ENCODE peak calls at places on chromosomes 7 and 10, in six cellular contexts. I is A549, B is left ventricle myocardium inferior, C is cardiac muscle cell, L is hepatocyte, R is stomach. K is an unnamed sample. For H3K4me1, the result is how much of the 10 kb centered on the place peaks cover.

GRCh38 chr7:45977256-45977655 is 56.2 kb upstream of the IGFBP3 start:
- DNase-seq in I (no peak), B (no peak), C (no peak), L (no peak), R (no peak), K (no peak)

GRCh38 chr10:5480162-5480931 is 19.0 kb downstream of the CALML5 start:
- DNase-seq in I (no peak), B (no peak), C (no peak), L (no peak), R (no peak), K (peak)

GRCh38 chr10:99292159-99292558 is 37.0 kb upstream of the CNNM1 start:
- DNase-seq in I (no peak), B (no peak), C (peak), L (peak), R (no peak), K (no peak)

GRCh38 chr7:79782906-79783305 is 329.4 kb upstream of the MAGI2 start:
- DNase-seq in I (no peak), B (no peak), C (no peak), L (no peak), R (no peak), K (no peak)

GRCh38 chr10:80155696-80156215 is 23.2 kb downstream of the PLAC9 start:
- DNase-seq in I (no peak), B (no peak), C (no peak), L (no peak), R (no peak), K (no peak)

GRCh38 chr10:536935-537334 is 152.5 kb downstream of the DIP2C start:
- DNase-seq in I (no peak), B (no peak), C (no peak), L (no peak), R (no peak), K (no peak)

GRCh38 chr10:22605168-22605567 is 109.2 kb downstream of the PIP4K2A start:
- DNase-seq in I (no peak), B (no peak), C (peak), L (no peak), R (no peak), K (no peak)

GRCh38 chr7:100211342-100211780 is 8.4 kb upstream of the PVRIG start:
- DNase-seq in I (no peak), B (no peak), C (no peak), L (no peak), R (no peak), K (no peak)

GRCh38 chr10:14574291-14574690 is 200.4 kb downstream of the FAM107B start:
- DNase-seq in I (no peak), B (no peak), C (no peak), L (no peak), R (no peak), K (no peak)

GRCh38 chr10:108358912-108359311 is 1194.4 kb upstream of the SORCS1 start:
- DNase-seq in I (peak), B (no peak), C (peak), L (peak), R (no peak), K (no peak)

GRCh38 chr10:61836888-61837747 is 64.4 kb upstream of the ARID5B start:
- DNase-seq in I (peak), B (no peak), C (peak), L (peak), R (no peak), K (no peak)

GRCh38 chr10:12351447-12351846 is 2.1 kb downstream of the CAMK1D start:
- DNase-seq in I (no peak), B (no peak), C (no peak), L (no peak), R (no peak), K (no peak)

GRCh38 chr7:116806046-116806944 is 56.1 kb upstream of the CAPZA2 start:
- DNase-seq in I (no peak), B (no peak), C (no peak), L (no peak), R (no peak), K (no peak)

GRCh38 chr7:50436133-50436802 is 13.9 kb downstream of the FIGNL1 start:
- DNase-seq in I (no peak), B (no peak), C (peak), L (no peak), R (no peak), K (no peak)

GRCh38 chr10:1257226-1257625 is 201.0 kb downstream of the WDR37 start:
- DNase-seq in I (no peak), B (no peak), C (no peak), L (no peak), R (no peak), K (no peak)

GRCh38 chr7:47945261-47946015 is 2.8 kb downstream of the PKD1L1 start:
- DNase-seq in I (peak), B (peak), C (peak), L (peak), R (peak), K (peak)

GRCh38 chr7:76426246-76426645 is 1.5 kb downstream of the ZP3 start:
- DNase-seq in I (no peak), B (no peak), C (no peak), L (no peak), R (no peak), K (no peak)

GRCh38 chr7:1922071-1922869 is 252.2 kb downstream of the ELFN1 start:
- DNase-seq in I (no peak), B (no peak), C (no peak), L (no peak), R (no peak), K (peak)

GRCh38 chr10:25130911-25131310 is 43.9 kb upstream of the GPR158 start:
- DNase-seq in I (no peak), B (no peak), C (peak), L (no peak), R (no peak), K (no peak)

DNA sequence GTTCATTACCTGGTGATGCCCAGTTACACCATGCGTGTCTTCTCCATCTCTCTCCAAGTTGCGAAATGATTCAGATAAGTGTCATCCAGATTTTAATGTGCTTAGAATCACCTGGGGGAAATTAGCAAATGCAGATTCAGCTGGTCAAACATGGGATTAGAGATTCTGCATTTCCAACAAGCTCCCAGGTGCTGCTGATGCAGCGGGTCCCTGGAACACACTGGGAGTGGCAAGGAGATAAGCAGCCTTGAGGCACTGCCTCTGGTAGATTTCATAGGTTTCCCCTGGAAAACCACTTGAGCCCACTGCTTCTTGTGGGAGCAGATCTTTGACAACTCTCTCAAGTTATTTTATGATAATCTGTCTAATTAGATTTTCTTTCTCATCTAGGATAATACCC is 196.0 kb upstream of the C7orf33 start:
- DNase-seq in I (no peak), B (no peak), C (no peak), L (no peak), R (no peak), K (no peak)
- H3K4me1 ChIP-seq in I (under half), B (under half), C (under half), L (under half), R (under half), K (under half)

DNA sequence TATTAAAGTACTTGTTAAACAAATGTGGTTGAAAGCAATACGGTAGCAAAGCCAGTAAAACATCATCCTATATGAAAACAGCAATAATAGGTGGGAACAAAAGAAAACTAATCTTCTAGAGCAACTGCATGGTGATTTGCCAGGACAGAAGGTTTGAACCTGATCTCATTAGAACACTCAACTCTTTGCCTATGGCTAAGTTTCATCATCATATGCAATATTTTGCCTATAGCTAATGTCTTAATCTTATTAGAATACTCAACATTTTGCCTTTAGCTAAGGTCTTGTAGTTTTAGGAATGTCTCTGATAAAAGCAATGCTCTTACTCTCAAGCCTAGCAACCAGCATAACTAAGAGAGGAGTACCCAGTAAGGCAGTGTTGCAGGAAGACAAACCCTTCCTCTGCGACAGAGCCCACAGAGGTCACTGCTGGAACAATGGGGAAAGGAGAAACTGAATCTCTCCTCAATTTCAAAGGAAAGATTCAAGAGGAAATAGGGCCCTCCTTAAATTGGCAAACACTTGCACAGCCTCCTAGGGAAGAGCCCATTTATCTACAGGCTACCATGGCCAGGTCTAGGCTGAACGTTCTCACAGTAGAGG is 38.3 kb downstream of the CADPS2 start:
- DNase-seq in I (no peak), B (no peak), C (no peak), L (no peak), R (no peak), K (no peak)
- H3K4me1 ChIP-seq in I (under half), B (half or more), C (under half), L (under half), R (under half), K (under half)

DNA sequence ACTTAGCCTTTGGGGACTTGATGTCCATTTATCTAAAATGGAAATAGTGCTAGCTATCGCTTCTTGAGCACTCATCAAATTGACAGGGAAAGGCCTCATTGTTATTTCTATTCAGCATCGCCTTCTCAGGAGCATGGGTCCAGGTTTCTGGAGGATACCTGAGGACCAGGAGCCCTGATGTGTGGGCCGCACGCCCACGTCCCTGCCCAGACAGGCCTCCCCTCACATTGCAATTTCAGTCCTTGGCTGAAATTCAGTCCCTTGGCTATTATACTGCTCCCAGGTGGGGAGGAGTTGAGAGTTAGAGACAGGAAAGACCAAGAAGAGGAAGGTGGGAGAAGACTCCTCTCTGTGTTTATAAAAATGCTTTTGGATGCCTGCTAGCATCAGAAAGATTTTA is 38.9 kb downstream of the GPRIN2 start:
- DNase-seq in I (no peak), B (no peak), C (no peak), L (no peak), R (peak), K (peak)
- H3K4me1 ChIP-seq in I (half or more), B (under half), C (under half), L (under half), R (under half), K (under half)

DNA sequence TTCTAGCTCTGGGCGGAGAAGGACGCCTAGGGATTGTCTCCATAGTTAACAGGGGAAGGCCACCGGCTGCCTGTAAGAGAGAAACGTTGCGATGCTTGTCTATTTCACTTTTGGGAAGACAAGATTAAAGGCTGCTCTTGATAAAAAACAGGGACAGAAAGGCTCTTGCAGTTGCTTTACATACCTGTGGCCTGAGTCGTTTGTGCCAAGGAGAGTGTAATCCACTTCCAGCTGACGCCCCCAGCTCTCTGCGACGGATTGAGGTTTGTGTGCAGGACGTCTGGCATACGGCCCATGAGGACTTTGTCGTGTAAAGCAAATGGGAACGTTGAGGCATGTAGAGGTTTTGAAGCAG is 1.1 kb downstream of the MAP3K8 start:
- DNase-seq in I (no peak), B (peak), C (peak), L (peak), R (peak), K (peak)
- H3K4me1 ChIP-seq in I (half or more), B (half or more), C (under half), L (under half), R (under half), K (under half)

GRCh38 chr10:26787362-26787761 is 73.4 kb downstream of the ABI1 start:
- DNase-seq in I (no peak), B (no peak), C (no peak), L (no peak), R (no peak), K (no peak)
- H3K4me1 ChIP-seq in I (under half), B (under half), C (under half), L (under half), R (under half), K (under half)

DNA sequence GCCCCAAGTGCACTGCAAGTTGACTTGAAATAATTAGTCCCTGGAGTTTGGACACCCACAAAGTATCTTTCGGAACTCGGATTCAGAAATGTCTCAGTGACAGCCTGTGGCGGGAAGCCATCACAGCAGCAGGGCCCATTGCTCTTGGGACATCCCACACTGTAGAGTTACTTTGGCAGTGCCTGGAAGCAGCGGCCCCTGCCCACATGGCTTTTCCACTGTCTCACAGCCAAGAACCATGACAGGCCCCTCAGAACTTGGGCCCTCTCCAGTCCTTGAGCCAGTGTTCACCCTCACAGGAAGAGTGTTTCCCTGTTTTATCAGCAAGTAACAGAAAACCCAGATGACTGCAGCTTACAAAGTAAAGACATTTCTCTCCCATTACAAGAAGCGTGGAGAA is 477.0 kb upstream of the GALNT17 start:
- DNase-seq in I (no peak), B (peak), C (no peak), L (no peak), R (no peak), K (no peak)
- H3K4me1 ChIP-seq in I (under half), B (under half), C (under half), L (under half), R (under half), K (under half)

GRCh38 chr7:150914196-150914595 is 61.9 kb downstream of the AOC1 start:
- DNase-seq in I (no peak), B (no peak), C (no peak), L (no peak), R (no peak), K (no peak)

GRCh38 chr7:150916670-150917069 is 61.5 kb downstream of the KCNH2 start:
- DNase-seq in I (no peak), B (no peak), C (no peak), L (no peak), R (peak), K (no peak)

GRCh38 chr7:150912427-150912826 is 60.1 kb downstream of the AOC1 start:
- DNase-seq in I (no peak), B (no peak), C (no peak), L (no peak), R (no peak), K (no peak)

GRCh38 chr7:150911590-150912267 is 59.4 kb downstream of the AOC1 start:
- DNase-seq in I (no peak), B (no peak), C (no peak), L (no peak), R (no peak), K (peak)

GRCh38 chr7:150914966-150915365 is 62.6 kb downstream of the AOC1 start:
- DNase-seq in I (no peak), B (no peak), C (no peak), L (no peak), R (no peak), K (no peak)
- H3K4me1 ChIP-seq in I (under half), B (under half), C (under half), L (under half), R (under half), K (under half)

K was measured in right lobe of liver.